ENCODE peak calls at places on chromosomes 12 and 14, in ten cellular contexts. One of them, this sample, is unnamed. For H3K36me3, the result is how much of the 10 kb centered on the place peaks cover.

GRCh38 chr12:70520847-70521246 is 116.4 kb downstream of the PTPRB start:
- DNase-seq in heart left ventricle: no peak
- DNase-seq in endothelial cell of umbilical vein: no peak
- DNase-seq in uterus: no peak
- DNase-seq in stomach: no peak
- DNase-seq in esophagus muscularis mucosa: no peak
- DNase-seq in upper lobe of left lung: no peak
- DNase-seq in ovary: no peak
- DNase-seq in breast epithelium: no peak
- DNase-seq in Peyer's patch: no peak
- DNase-seq in this sample: no peak

GRCh38 chr14:102262894-102263462 is 42.0 kb downstream of the MOK start:
- DNase-seq in breast epithelium: no peak
- DNase-seq in heart left ventricle: no peak
- DNase-seq in Peyer's patch: no peak
- DNase-seq in ovary: no peak
- DNase-seq in uterus: no peak
- DNase-seq in endothelial cell of umbilical vein: peak
- DNase-seq in esophagus muscularis mucosa: no peak
- DNase-seq in upper lobe of left lung: peak
- DNase-seq in stomach: no peak
- DNase-seq in this sample: no peak

GRCh38 chr12:97575792-97576191 is 113.2 kb downstream of the RMST start:
- DNase-seq in Peyer's patch: no peak
- DNase-seq in upper lobe of left lung: no peak
- DNase-seq in uterus: no peak
- DNase-seq in heart left ventricle: no peak
- DNase-seq in esophagus muscularis mucosa: no peak
- DNase-seq in ovary: no peak
- DNase-seq in stomach: no peak
- DNase-seq in breast epithelium: no peak
- DNase-seq in endothelial cell of umbilical vein: no peak
- DNase-seq in this sample: no peak

GRCh38 chr12:11793896-11794295 is 144.4 kb downstream of the ETV6 start:
- DNase-seq in stomach: no peak
- DNase-seq in esophagus muscularis mucosa: no peak
- DNase-seq in endothelial cell of umbilical vein: no peak
- DNase-seq in uterus: no peak
- DNase-seq in upper lobe of left lung: no peak
- DNase-seq in breast epithelium: no peak
- DNase-seq in ovary: no peak
- DNase-seq in heart left ventricle: no peak
- DNase-seq in Peyer's patch: no peak
- DNase-seq in this sample: no peak

GRCh38 chr12:52598966-52599365 is 2.3 kb downstream of the KRT72 start:
- DNase-seq in Peyer's patch: no peak
- DNase-seq in esophagus muscularis mucosa: no peak
- DNase-seq in uterus: no peak
- DNase-seq in stomach: no peak
- DNase-seq in breast epithelium: no peak
- DNase-seq in ovary: no peak
- DNase-seq in heart left ventricle: no peak
- DNase-seq in upper lobe of left lung: no peak
- DNase-seq in endothelial cell of umbilical vein: no peak
- DNase-seq in this sample: no peak

GRCh38 chr12:28374556-28374955 is 184.3 kb downstream of the CCDC91 start:
- DNase-seq in endothelial cell of umbilical vein: no peak
- DNase-seq in stomach: no peak
- DNase-seq in breast epithelium: no peak
- DNase-seq in uterus: no peak
- DNase-seq in esophagus muscularis mucosa: no peak
- DNase-seq in heart left ventricle: no peak
- DNase-seq in ovary: no peak
- DNase-seq in upper lobe of left lung: no peak
- DNase-seq in Peyer's patch: no peak
- DNase-seq in this sample: no peak

GRCh38 chr12:12533238-12533829 is 29.3 kb downstream of the DUSP16 start:
- DNase-seq in stomach: peak
- DNase-seq in esophagus muscularis mucosa: no peak
- DNase-seq in endothelial cell of umbilical vein: no peak
- DNase-seq in ovary: peak
- DNase-seq in upper lobe of left lung: no peak
- DNase-seq in Peyer's patch: no peak
- DNase-seq in breast epithelium: no peak
- DNase-seq in uterus: no peak
- DNase-seq in heart left ventricle: peak
- DNase-seq in this sample: peak

GRCh38 chr12:13851828-13852227 is 129.6 kb downstream of the GRIN2B start:
- DNase-seq in breast epithelium: no peak
- DNase-seq in heart left ventricle: no peak
- DNase-seq in stomach: no peak
- DNase-seq in Peyer's patch: no peak
- DNase-seq in uterus: no peak
- DNase-seq in upper lobe of left lung: no peak
- DNase-seq in ovary: no peak
- DNase-seq in endothelial cell of umbilical vein: no peak
- DNase-seq in esophagus muscularis mucosa: peak
- DNase-seq in this sample: no peak

GRCh38 chr14:85471156-85471555 is 58.8 kb upstream of the FLRT2 start:
- DNase-seq in endothelial cell of umbilical vein: no peak
- DNase-seq in stomach: no peak
- DNase-seq in Peyer's patch: no peak
- DNase-seq in upper lobe of left lung: no peak
- DNase-seq in heart left ventricle: no peak
- DNase-seq in ovary: no peak
- DNase-seq in breast epithelium: no peak
- DNase-seq in uterus: no peak
- DNase-seq in esophagus muscularis mucosa: no peak
- DNase-seq in this sample: no peak

GRCh38 chr12:43742106-43742505 is 16.5 kb downstream of the PUS7L start:
- DNase-seq in uterus: no peak
- DNase-seq in breast epithelium: no peak
- DNase-seq in stomach: no peak
- DNase-seq in heart left ventricle: no peak
- DNase-seq in upper lobe of left lung: no peak
- DNase-seq in esophagus muscularis mucosa: no peak
- DNase-seq in ovary: no peak
- DNase-seq in Peyer's patch: no peak
- DNase-seq in endothelial cell of umbilical vein: no peak
- DNase-seq in this sample: no peak

GRCh38 chr12:115619889-115620288 is 657.6 kb downstream of the MED13L start:
- DNase-seq in breast epithelium: no peak
- DNase-seq in uterus: no peak
- DNase-seq in endothelial cell of umbilical vein: no peak
- DNase-seq in ovary: no peak
- DNase-seq in upper lobe of left lung: no peak
- DNase-seq in heart left ventricle: no peak
- DNase-seq in esophagus muscularis mucosa: no peak
- DNase-seq in Peyer's patch: no peak
- DNase-seq in stomach: no peak
- DNase-seq in this sample: no peak

GRCh38 chr12:66036317-66036716 is 94.2 kb downstream of the LLPH start:
- DNase-seq in stomach: no peak
- DNase-seq in esophagus muscularis mucosa: peak
- DNase-seq in upper lobe of left lung: no peak
- DNase-seq in Peyer's patch: no peak
- DNase-seq in ovary: no peak
- DNase-seq in heart left ventricle: peak
- DNase-seq in uterus: peak
- DNase-seq in breast epithelium: no peak
- DNase-seq in endothelial cell of umbilical vein: peak
- DNase-seq in this sample: peak
- H3K27ac ChIP-seq in stomach: no peak
- H3K27ac ChIP-seq in esophagus muscularis mucosa: peak
- H3K27ac ChIP-seq in upper lobe of left lung: no peak
- H3K27ac ChIP-seq in Peyer's patch: no peak
- H3K27ac ChIP-seq in ovary: no peak
- H3K27ac ChIP-seq in heart left ventricle: no peak
- H3K27ac ChIP-seq in uterus: no peak
- H3K27ac ChIP-seq in breast epithelium: no peak
- H3K27ac ChIP-seq in endothelial cell of umbilical vein: no peak
- H3K27ac ChIP-seq in this sample: no peak

GRCh38 chr14:67787673-67788072 is 28.7 kb downstream of the ZFYVE26 start:
- DNase-seq in esophagus muscularis mucosa: no peak
- DNase-seq in Peyer's patch: no peak
- DNase-seq in upper lobe of left lung: no peak
- DNase-seq in ovary: no peak
- DNase-seq in breast epithelium: no peak
- DNase-seq in uterus: no peak
- DNase-seq in heart left ventricle: no peak
- DNase-seq in stomach: no peak
- DNase-seq in endothelial cell of umbilical vein: no peak
- DNase-seq in this sample: no peak

GRCh38 chr14:67784244-67784823 is 32.1 kb downstream of the ZFYVE26 start:
- DNase-seq in stomach: no peak
- DNase-seq in Peyer's patch: no peak
- DNase-seq in breast epithelium: no peak
- DNase-seq in uterus: no peak
- DNase-seq in esophagus muscularis mucosa: no peak
- DNase-seq in ovary: no peak
- DNase-seq in upper lobe of left lung: no peak
- DNase-seq in endothelial cell of umbilical vein: no peak
- DNase-seq in heart left ventricle: no peak
- DNase-seq in this sample: no peak

GRCh38 chr14:67782090-67782489 is 34.3 kb downstream of the ZFYVE26 start:
- DNase-seq in heart left ventricle: no peak
- DNase-seq in endothelial cell of umbilical vein: no peak
- DNase-seq in esophagus muscularis mucosa: no peak
- DNase-seq in Peyer's patch: no peak
- DNase-seq in uterus: no peak
- DNase-seq in breast epithelium: no peak
- DNase-seq in stomach: no peak
- DNase-seq in upper lobe of left lung: no peak
- DNase-seq in ovary: no peak
- DNase-seq in this sample: no peak

DNA sequence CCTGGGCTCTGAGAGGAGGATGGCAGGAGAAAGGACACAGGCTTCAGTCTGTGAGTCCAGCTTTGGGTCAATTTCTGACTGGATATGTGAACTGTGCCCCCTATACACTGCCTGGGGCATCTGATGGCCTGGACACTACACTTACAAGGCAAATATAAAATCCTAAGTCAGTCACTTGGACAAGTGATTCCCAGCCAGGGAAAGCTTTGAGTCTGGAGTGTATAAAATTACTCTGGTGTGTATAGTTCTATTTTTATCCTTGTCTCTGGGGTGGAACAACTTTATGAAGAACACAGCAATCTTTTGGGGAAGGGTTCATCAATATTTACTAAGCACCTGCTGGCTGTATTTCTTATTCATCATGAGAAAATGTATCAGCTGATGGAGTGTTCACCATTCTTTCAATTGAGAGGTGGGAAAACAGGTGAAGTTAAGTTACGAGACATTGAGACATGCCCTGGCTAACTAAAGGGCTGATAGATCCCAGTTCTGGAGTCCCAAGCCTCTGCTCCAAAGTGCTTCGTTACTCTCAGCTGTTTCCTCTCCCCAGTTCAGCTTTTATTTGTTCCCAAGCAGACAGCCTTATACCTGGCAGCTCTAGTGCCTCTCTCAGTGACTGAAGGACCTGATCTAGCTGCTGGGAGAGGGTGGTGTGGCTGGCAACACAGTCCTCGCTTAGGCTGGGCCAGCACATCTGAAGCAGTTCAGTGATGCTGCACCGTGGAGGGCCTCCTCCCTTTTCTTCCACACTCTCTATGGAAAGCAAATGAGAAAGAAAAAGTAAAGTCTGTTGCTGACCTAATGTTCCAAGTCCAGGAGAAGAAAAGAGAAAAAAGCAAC is 30.9 kb downstream of the ZFYVE26 start:
- DNase-seq in esophagus muscularis mucosa: no peak
- DNase-seq in endothelial cell of umbilical vein: no peak
- DNase-seq in uterus: no peak
- DNase-seq in Peyer's patch: no peak
- DNase-seq in upper lobe of left lung: no peak
- DNase-seq in ovary: no peak
- DNase-seq in stomach: no peak
- DNase-seq in heart left ventricle: no peak
- DNase-seq in breast epithelium: no peak
- DNase-seq in this sample: no peak
- H3K36me3 ChIP-seq in esophagus muscularis mucosa: half or more
- H3K36me3 ChIP-seq in endothelial cell of umbilical vein: under half
- H3K36me3 ChIP-seq in uterus: under half
- H3K36me3 ChIP-seq in Peyer's patch: half or more
- H3K36me3 ChIP-seq in upper lobe of left lung: half or more
- H3K36me3 ChIP-seq in ovary: under half
- H3K36me3 ChIP-seq in stomach: half or more
- H3K36me3 ChIP-seq in heart left ventricle: half or more
- H3K36me3 ChIP-seq in breast epithelium: under half
- H3K36me3 ChIP-seq in this sample: under half

GRCh38 chr14:35121887-35122695 is at the start of the genes PPP2R3C and PRORP:
- DNase-seq in breast epithelium: peak
- DNase-seq in stomach: peak
- DNase-seq in esophagus muscularis mucosa: peak
- DNase-seq in Peyer's patch: peak
- DNase-seq in uterus: peak
- DNase-seq in endothelial cell of umbilical vein: peak
- DNase-seq in ovary: peak
- DNase-seq in heart left ventricle: peak
- DNase-seq in upper lobe of left lung: peak
- DNase-seq in this sample: peak
- TF ChIP-seq POLR2A in breast epithelium: no peak
- TF ChIP-seq POLR2A in stomach: no peak
- TF ChIP-seq POLR2A in esophagus muscularis mucosa: no peak
- TF ChIP-seq POLR2A in Peyer's patch: peak
- TF ChIP-seq POLR2A in uterus: peak
- TF ChIP-seq POLR2A in endothelial cell of umbilical vein: no peak
- TF ChIP-seq POLR2A in ovary: peak
- TF ChIP-seq POLR2A in heart left ventricle: no peak
- TF ChIP-seq POLR2A in upper lobe of left lung: no peak
- TF ChIP-seq POLR2A in this sample: no peak

GRCh38 chr14:61106627-61107147 is 125.6 kb downstream of the SLC38A6 start:
- DNase-seq in heart left ventricle: no peak
- DNase-seq in ovary: no peak
- DNase-seq in endothelial cell of umbilical vein: no peak
- DNase-seq in esophagus muscularis mucosa: peak
- DNase-seq in upper lobe of left lung: no peak
- DNase-seq in uterus: no peak
- DNase-seq in breast epithelium: no peak
- DNase-seq in stomach: no peak
- DNase-seq in Peyer's patch: no peak
- DNase-seq in this sample: no peak
- H3K27ac ChIP-seq in heart left ventricle: no peak
- H3K27ac ChIP-seq in ovary: no peak
- H3K27ac ChIP-seq in endothelial cell of umbilical vein: no peak
- H3K27ac ChIP-seq in esophagus muscularis mucosa: peak
- H3K27ac ChIP-seq in upper lobe of left lung: no peak
- H3K27ac ChIP-seq in uterus: no peak
- H3K27ac ChIP-seq in breast epithelium: no peak
- H3K27ac ChIP-seq in stomach: no peak
- H3K27ac ChIP-seq in Peyer's patch: no peak
- H3K27ac ChIP-seq in this sample: no peak